ENCODE peak calls at places on chromosome 1, in ten cellular contexts. U, L, N, Y, S, Q, P, J, B and X are unnamed samples. For H3K27me3, the result is how much of the 10 kb centered on the place peaks cover.

GRCh38 chr1:1232801-1233566 is 947 bp downstream of the B3GALT6 start:
- DNase-seq in Q (peak), J (no peak), Y (no peak), N (no peak), S (no peak), L (no peak), B (no peak), U (no peak), P (no peak), X (peak)

GRCh38 chr1:119784127-119784781 is 15.5 kb upstream of the HMGCS2 start:
- DNase-seq in J (no peak), Y (peak), B (peak), U (peak), N (peak), Q (no peak), P (no peak), L (no peak), S (no peak), X (no peak)

GRCh38 chr1:201396859-201397464 is 2.2 kb downstream of the LAD1 start:
- DNase-seq in Y (peak), Q (no peak), L (no peak), S (peak), U (no peak), N (no peak), P (no peak), B (no peak), J (no peak), X (no peak)

GRCh38 chr1:155136728-155137127 is 1.1 kb downstream of the SLC50A1 start:
- DNase-seq in J (no peak), L (no peak), S (no peak), N (no peak), B (no peak), U (no peak), Q (peak), Y (no peak), P (no peak), X (peak)

GRCh38 chr1:7902478-7903084 is 38.1 kb downstream of the TNFRSF9 start:
- DNase-seq in Y (peak), N (peak), J (peak), B (peak), S (peak), L (peak), Q (peak), U (peak), P (peak), X (peak)

GRCh38 chr1:235703516-235703915 is 53.9 kb upstream of the GNG4 start:
- DNase-seq in Y (peak), S (no peak), J (no peak), P (no peak), N (no peak), L (no peak), B (peak), U (no peak), Q (no peak), X (no peak)

GRCh38 chr1:162080472-162081015 is 11.1 kb downstream of the NOS1AP start:
- DNase-seq in N (no peak), P (no peak), J (no peak), L (no peak), Y (no peak), S (no peak), B (no peak), U (no peak), Q (no peak), X (no peak)

GRCh38 chr1:172777767-172778166 is 118.9 kb downstream of the FASLG start:
- DNase-seq in N (no peak), B (no peak), J (peak), Q (no peak), U (no peak), P (no peak), L (no peak), Y (no peak), S (no peak), X (peak)

GRCh38 chr1:67542747-67543146 is 112.5 kb upstream of the SERBP1 start:
- DNase-seq in N (no peak), J (no peak), S (peak), P (no peak), U (no peak), B (no peak), Q (no peak), L (no peak), Y (no peak), X (no peak)

GRCh38 chr1:25128168-25128621 is 104.1 kb downstream of the SYF2 start:
- DNase-seq in Y (no peak), U (no peak), J (no peak), Q (no peak), N (no peak), P (no peak), B (no peak), S (no peak), L (no peak), X (no peak)

GRCh38 chr1:102588536-102588935 is 519.8 kb downstream of the COL11A1 start:
- DNase-seq in L (no peak), P (no peak), B (no peak), U (no peak), S (no peak), Y (peak), N (no peak), J (no peak), Q (no peak), X (no peak)

GRCh38 chr1:83490988-83491387 is 507.9 kb downstream of the TTLL7 start:
- DNase-seq in Q (no peak), U (no peak), L (no peak), J (no peak), B (no peak), N (no peak), Y (no peak), S (no peak), P (no peak), X (no peak)

GRCh38 chr1:197838836-197839235 is 63.6 kb upstream of the DENND1B start:
- DNase-seq in N (no peak), P (no peak), U (no peak), Q (no peak), B (peak), Y (peak), S (no peak), J (no peak), L (no peak), X (no peak)

GRCh38 chr1:36160949-36161485 is 5.1 kb downstream of the MAP7D1 start:
- DNase-seq in L (peak), S (peak), N (peak), Y (peak), Q (peak), U (peak), P (no peak), B (peak), J (peak), X (peak)

GRCh38 chr1:56715161-56715560 is 70.0 kb downstream of the PRKAA2 start:
- DNase-seq in U (no peak), B (peak), N (no peak), P (no peak), S (no peak), J (no peak), Y (peak), L (no peak), Q (no peak), X (no peak)

GRCh38 chr1:2499986-2500596 is 24.0 kb downstream of the PLCH2 start:
- DNase-seq in L (peak), U (no peak), N (no peak), Q (no peak), Y (no peak), P (no peak), J (no peak), B (no peak), S (peak), X (peak)

GRCh38 chr1:2502210-2502609 is 24.2 kb downstream of the PANK4 start:
- DNase-seq in B (no peak), U (no peak), S (no peak), N (no peak), J (no peak), L (no peak), Y (no peak), P (no peak), Q (no peak), X (peak)

GRCh38 chr1:2502661-2503553 is 23.5 kb downstream of the PANK4 start:
- DNase-seq in N (no peak), L (no peak), J (no peak), B (no peak), Q (no peak), U (no peak), S (no peak), P (no peak), Y (no peak), X (peak)

GRCh38 chr1:2501820-2502119 is 24.6 kb downstream of the PANK4 start:
- DNase-seq in Y (no peak), U (no peak), S (no peak), Q (no peak), N (no peak), L (no peak), B (no peak), J (no peak), P (no peak), X (peak)

GRCh38 chr1:2501041-2501819 is 25.1 kb downstream of the PLCH2 start:
- DNase-seq in Y (no peak), Q (no peak), P (no peak), S (peak), N (no peak), L (no peak), U (no peak), B (no peak), J (no peak), X (peak)
- H3K27me3 ChIP-seq in Y (under half), Q (under half), P (under half), S (under half), N (half or more), L (under half), U (half or more), B (under half), J (under half), X (under half)

GRCh38 chr1:145972580-145972979 is 8.1 kb downstream of the POLR3GL start:
- DNase-seq in Q (no peak), S (no peak), J (no peak), B (no peak), P (no peak), N (peak), L (peak), U (no peak), Y (no peak), X (no peak)
- H3K4me3 ChIP-seq in Q (no peak), S (no peak), J (no peak), B (no peak), P (no peak), N (no peak), L (no peak), U (no peak), Y (no peak), X (no peak)

GRCh38 chr1:244097523-244098390 is 46.7 kb downstream of the ZBTB18 start:
- DNase-seq in S (no peak), U (no peak), B (peak), N (no peak), J (no peak), Y (no peak), L (no peak), Q (no peak), P (no peak), X (no peak)
- H3K27me3 ChIP-seq in S (under half), U (under half), B (under half), N (under half), J (under half), Y (under half), L (under half), Q (under half), P (under half), X (under half)

GRCh38 chr1:183275322-183275721 is 89.3 kb downstream of the LAMC2 start:
- DNase-seq in P (no peak), Q (peak), Y (no peak), J (no peak), L (no peak), S (no peak), N (no peak), U (no peak), B (no peak), X (no peak)

GRCh38 chr1:183279835-183280234 is 93.8 kb downstream of the LAMC2 start:
- DNase-seq in Y (peak), J (no peak), B (peak), N (peak), L (no peak), S (no peak), U (no peak), P (no peak), Q (peak), X (no peak)

GRCh38 chr1:183276386-183276785 is 90.3 kb downstream of the LAMC2 start:
- DNase-seq in Y (no peak), U (no peak), B (no peak), L (no peak), Q (peak), J (peak), P (no peak), N (no peak), S (peak), X (no peak)

GRCh38 chr1:183278736-183279591 is 92.9 kb downstream of the LAMC2 start:
- DNase-seq in Q (no peak), U (no peak), Y (peak), N (no peak), J (peak), B (peak), S (no peak), P (no peak), L (no peak), X (peak)

GRCh38 chr1:183277821-183278735 is 92.0 kb downstream of the LAMC2 start:
- DNase-seq in Q (no peak), B (peak), J (peak), Y (peak), P (no peak), L (no peak), S (no peak), U (no peak), N (no peak), X (no peak)
- H3K4me3 ChIP-seq in Q (no peak), B (peak), J (no peak), Y (no peak), P (no peak), L (no peak), S (no peak), U (no peak), N (no peak), X (no peak)

GRCh38 chr1:37392051-37392450 is 82.3 kb upstream of the ZC3H12A start:
- DNase-seq in P (no peak), U (no peak), Y (no peak), Q (no peak), B (no peak), L (no peak), N (no peak), J (no peak), S (no peak), X (no peak)

GRCh38 chr1:37387854-37388253 is 86.5 kb upstream of the ZC3H12A start:
- DNase-seq in N (no peak), S (no peak), U (no peak), L (no peak), B (no peak), P (no peak), J (no peak), Y (no peak), Q (no peak), X (no peak)

GRCh38 chr1:37393173-37393572 is 81.2 kb upstream of the ZC3H12A start:
- DNase-seq in S (no peak), J (no peak), Y (no peak), U (no peak), L (no peak), B (no peak), Q (no peak), P (no peak), N (no peak), X (no peak)

GRCh38 chr1:37391181-37391949 is 83.0 kb upstream of the ZC3H12A start:
- DNase-seq in U (no peak), B (no peak), Y (no peak), S (peak), Q (no peak), J (peak), L (no peak), N (no peak), P (no peak), X (peak)

GRCh38 chr1:37389327-37389726 is 85.1 kb upstream of the ZC3H12A start:
- DNase-seq in S (no peak), J (no peak), Y (no peak), L (no peak), U (no peak), N (no peak), B (no peak), Q (no peak), P (no peak), X (no peak)
- H3K27me3 ChIP-seq in S (under half), J (under half), Y (under half), L (under half), U (under half), N (under half), B (under half), Q (under half), P (under half), X (under half)